ENCODE peak calls at places on chromosomes 12 and 14, in seven cellular contexts. O, Q, T, A, W, M and C are unnamed samples.
A peak's percentile ranks its signal among the peaks of the same experiment; 100 is the strongest.

GRCh38 chr14:66003082-66003740 is 483.0 kb upstream of the CCDC196 start:
- DNase-seq in O (no peak), Q (no peak), T (no peak), A (no peak), W (no peak), M (no peak), C (no peak)

GRCh38 chr12:91327889-91328288 is 145.3 kb upstream of the DCN start:
- DNase-seq in O (no peak), Q (no peak), T (no peak), A (peak; percentile 39), W (no peak), M (no peak), C (no peak)

GRCh38 chr12:27551172-27551840 is 27.3 kb downstream of the PPFIBP1 start:
- DNase-seq in O (no peak), Q (no peak), T (no peak), A (no peak), W (no peak), M (no peak), C (no peak)

GRCh38 chr14:38065101-38065762 is 142.5 kb upstream of the SSTR1 start:
- DNase-seq in O (peak; percentile 88), Q (no peak), T (peak; percentile 21), A (no peak), W (no peak), M (peak; percentile 77), C (peak; percentile 12)

GRCh38 chr12:93950321-93950720 is 198.1 kb upstream of the PLXNC1 start:
- DNase-seq in O (no peak), Q (no peak), T (no peak), A (no peak), W (no peak), M (no peak), C (no peak)

GRCh38 chr12:115129727-115130126 is 445.8 kb upstream of the TBX3 start:
- DNase-seq in O (no peak), Q (no peak), T (no peak), A (peak; percentile 12), W (no peak), M (no peak), C (no peak)

GRCh38 chr12:89354630-89354931 is 2.3 kb upstream of the DUSP6 start:
- DNase-seq in O (no peak), Q (peak; percentile 25), T (no peak), A (no peak), W (no peak), M (no peak), C (no peak)

GRCh38 chr12:591167-591570 is 72.1 kb downstream of the NINJ2 start:
- DNase-seq in O (no peak), Q (no peak), T (no peak), A (no peak), W (no peak), M (no peak), C (no peak)

GRCh38 chr14:96799489-96800056 is 2.4 kb downstream of the VRK1 start:
- DNase-seq in O (no peak), Q (no peak), T (no peak), A (no peak), W (no peak), M (no peak), C (no peak)

GRCh38 chr12:46222642-46223041 is 46.2 kb downstream of the SLC38A1 start:
- DNase-seq in O (peak; percentile 61), Q (no peak), T (no peak), A (no peak), W (no peak), M (no peak), C (no peak)

GRCh38 chr12:54891717-54892478 is 37.6 kb downstream of the MUCL1 start:
- DNase-seq in O (no peak), Q (no peak), T (no peak), A (peak; percentile 15), W (no peak), M (no peak), C (no peak)

GRCh38 chr12:2302711-2303255 is 250.0 kb downstream of the CACNA1C start:
- DNase-seq in O (no peak), Q (no peak), T (no peak), A (no peak), W (no peak), M (no peak), C (no peak)

GRCh38 chr12:2126676-2127406 is 74.1 kb downstream of the CACNA1C start:
- DNase-seq in O (no peak), Q (no peak), T (no peak), A (no peak), W (no peak), M (no peak), C (no peak)

GRCh38 chr12:2355198-2355597 is 302.4 kb downstream of the CACNA1C start:
- DNase-seq in O (no peak), Q (no peak), T (no peak), A (no peak), W (no peak), M (peak; percentile 9), C (no peak)

GRCh38 chr12:2273288-2273687 is 220.5 kb downstream of the CACNA1C start:
- DNase-seq in O (no peak), Q (no peak), T (no peak), A (no peak), W (no peak), M (no peak), C (no peak)

GRCh38 chr14:53896773-53897172 is 59.9 kb downstream of the BMP4 start:
- DNase-seq in O (no peak), Q (no peak), T (no peak), A (no peak), W (no peak), M (no peak), C (no peak)

GRCh38 chr12:7907009-7907408 is 29.0 kb downstream of the SLC2A3 start:
- DNase-seq in O (peak; percentile 16), Q (peak; percentile 21), T (peak; percentile 23), A (peak; percentile 87), W (no peak), M (no peak), C (no peak)

GRCh38 chr14:99684356-99684952 is 356 bp downstream of the CYP46A1 start:
- DNase-seq in O (no peak), Q (no peak), T (no peak), A (no peak), W (no peak), M (no peak), C (no peak)

GRCh38 chr14:78448483-78449094 is 278.4 kb downstream of the NRXN3 start:
- DNase-seq in O (peak; percentile 44), Q (peak; percentile 67), T (no peak), A (peak; percentile 23), W (peak; percentile 28), M (peak; percentile 65), C (peak; percentile 42)

GRCh38 chr12:97716356-97716755 is 253.8 kb downstream of the RMST start:
- DNase-seq in O (no peak), Q (no peak), T (no peak), A (no peak), W (no peak), M (no peak), C (peak; percentile 26)

GRCh38 chr12:111304642-111305071 is 64.2 kb downstream of the PHETA1 start:
- DNase-seq in O (peak; percentile 30), Q (peak; percentile 40), T (no peak), A (no peak), W (no peak), M (peak; percentile 75), C (peak; percentile 29)

GRCh38 chr12:58967551-58967950 is 47.2 kb upstream of the LRIG3 start:
- DNase-seq in O (no peak), Q (no peak), T (no peak), A (no peak), W (no peak), M (no peak), C (no peak)